ENCODE peak calls at places on chromosome 11, in six cellular contexts. D is NCI-H460; M is naive thymus-derived CD8-positive, alpha-beta T cell; O is hepatic stellate cell; T is ACHN; J is NCI-H2029. W is an unnamed sample.

GRCh38 chr11:16494918-16495691 is 138.8 kb upstream of the SOX6 start:
- DNase-seq in D (no peak), M (no peak), O (no peak), T (no peak), J (peak), W (no peak)

GRCh38 chr11:64018310-64018709 is 17.4 kb upstream of the FLRT1 start:
- DNase-seq in D (no peak), M (no peak), O (no peak), T (no peak), J (no peak), W (no peak)

GRCh38 chr11:95547974-95548373 is 241.6 kb downstream of the FAM76B start:
- DNase-seq in D (no peak), M (peak), O (no peak), T (no peak), J (no peak), W (no peak)

GRCh38 chr11:123536690-123537437 is 106.8 kb downstream of the GRAMD1B start:
- DNase-seq in D (no peak), M (no peak), O (no peak), T (no peak), J (no peak), W (no peak)

GRCh38 chr11:113385749-113386148 is 1.8 kb upstream of the ANKK1 start:
- DNase-seq in D (no peak), M (no peak), O (no peak), T (no peak), J (peak), W (no peak)

GRCh38 chr11:128214263-128214662 is 373.1 kb downstream of the ETS1 start:
- DNase-seq in D (no peak), M (no peak), O (no peak), T (no peak), J (no peak), W (no peak)

GRCh38 chr11:8442301-8442700 is 151.7 kb downstream of the STK33 start:
- DNase-seq in D (no peak), M (no peak), O (no peak), T (no peak), J (no peak), W (no peak)

GRCh38 chr11:7251836-7252682 is at the start of gene SYT9:
- DNase-seq in D (peak), M (no peak), O (peak), T (peak), J (peak), W (no peak)

GRCh38 chr11:19597194-19597593 is 115.4 kb upstream of the NAV2 start:
- DNase-seq in D (no peak), M (no peak), O (peak), T (peak), J (no peak), W (no peak)

GRCh38 chr11:36282926-36283325 is 6.3 kb downstream of the COMMD9 start:
- DNase-seq in D (no peak), M (no peak), O (no peak), T (no peak), J (no peak), W (no peak)

GRCh38 chr11:47768090-47768620 is 1.0 kb upstream of the FNBP4 start:
- DNase-seq in D (peak), M (no peak), O (peak), T (peak), J (peak), W (no peak)

GRCh38 chr11:116928845-116929244 is 91.4 kb upstream of the APOA1 start:
- DNase-seq in D (no peak), M (no peak), O (no peak), T (no peak), J (no peak), W (no peak)

GRCh38 chr11:93476796-93477195 is 66.4 kb downstream of the SMCO4 start:
- DNase-seq in D (peak), M (no peak), O (no peak), T (no peak), J (no peak), W (no peak)

GRCh38 chr11:64566042-64566914 is 24.7 kb upstream of the SLC22A12 start:
- DNase-seq in D (peak), M (no peak), O (peak), T (peak), J (no peak), W (no peak)